ENCODE peak calls at places on chromosomes 1 and 21, in eight cellular contexts. One of them, this sample, is unnamed.

GRCh38 chr1:150695561-150695960 is 1.4 kb downstream of the GOLPH3L start:
- DNase-seq in body of pancreas: no peak
- DNase-seq in esophagus squamous epithelium: no peak
- DNase-seq in ovary: no peak
- DNase-seq in sigmoid colon: no peak
- DNase-seq in GM12878: no peak
- DNase-seq in IMR-90: peak; percentile 12
- DNase-seq in H1: no peak
- DNase-seq in this sample: no peak

GRCh38 chr1:66521736-66522365 is 12.1 kb upstream of the SGIP1 start:
- DNase-seq in esophagus squamous epithelium: no peak
- DNase-seq in sigmoid colon: no peak
- DNase-seq in ovary: no peak
- DNase-seq in IMR-90: peak; percentile 95
- DNase-seq in GM12878: no peak
- DNase-seq in body of pancreas: no peak
- DNase-seq in H1: no peak
- DNase-seq in this sample: no peak

GRCh38 chr1:1470626-1471388 is 758 bp upstream of the ATAD3B start:
- DNase-seq in H1: no peak
- DNase-seq in sigmoid colon: no peak
- DNase-seq in body of pancreas: peak; percentile 18
- DNase-seq in ovary: no peak
- DNase-seq in esophagus squamous epithelium: no peak
- DNase-seq in IMR-90: no peak
- DNase-seq in GM12878: no peak
- DNase-seq in this sample: no peak

GRCh38 chr1:23548704-23549143 is 10.6 kb downstream of the ID3 start:
- DNase-seq in body of pancreas: peak; percentile 28
- DNase-seq in sigmoid colon: peak; percentile 83
- DNase-seq in GM12878: no peak
- DNase-seq in ovary: no peak
- DNase-seq in IMR-90: peak; percentile 51
- DNase-seq in H1: no peak
- DNase-seq in esophagus squamous epithelium: no peak
- DNase-seq in this sample: no peak

GRCh38 chr1:94755675-94756074 is 64.5 kb upstream of the SLC44A3 start:
- DNase-seq in sigmoid colon: peak; percentile 70
- DNase-seq in GM12878: no peak
- DNase-seq in ovary: peak; percentile 68
- DNase-seq in IMR-90: peak; percentile 99
- DNase-seq in H1: no peak
- DNase-seq in body of pancreas: no peak
- DNase-seq in esophagus squamous epithelium: no peak
- DNase-seq in this sample: no peak

GRCh38 chr1:177820213-177820612 is 149.6 kb downstream of the SEC16B start:
- DNase-seq in IMR-90: no peak
- DNase-seq in esophagus squamous epithelium: no peak
- DNase-seq in ovary: no peak
- DNase-seq in H1: no peak
- DNase-seq in sigmoid colon: no peak
- DNase-seq in body of pancreas: no peak
- DNase-seq in GM12878: no peak
- DNase-seq in this sample: no peak

GRCh38 chr1:200483491-200484143 is 73.8 kb upstream of the ZNF281 start:
- DNase-seq in sigmoid colon: no peak
- DNase-seq in body of pancreas: peak; percentile 57
- DNase-seq in GM12878: peak; percentile 72
- DNase-seq in H1: no peak
- DNase-seq in esophagus squamous epithelium: no peak
- DNase-seq in ovary: no peak
- DNase-seq in IMR-90: peak; percentile 100
- DNase-seq in this sample: peak; percentile 12

GRCh38 chr1:223175032-223175431 is 32.0 kb upstream of the TLR5 start:
- DNase-seq in body of pancreas: peak; percentile 49
- DNase-seq in ovary: no peak
- DNase-seq in GM12878: no peak
- DNase-seq in sigmoid colon: no peak
- DNase-seq in IMR-90: peak; percentile 9
- DNase-seq in esophagus squamous epithelium: no peak
- DNase-seq in H1: no peak
- DNase-seq in this sample: peak; percentile 15

GRCh38 chr1:59146651-59147358 is 150.1 kb upstream of the FGGY start:
- DNase-seq in H1: no peak
- DNase-seq in sigmoid colon: peak; percentile 73
- DNase-seq in body of pancreas: peak; percentile 57
- DNase-seq in GM12878: no peak
- DNase-seq in ovary: peak; percentile 70
- DNase-seq in esophagus squamous epithelium: no peak
- DNase-seq in IMR-90: peak; percentile 28
- DNase-seq in this sample: peak; percentile 19

GRCh38 chr1:11838349-11839272 is 9.0 kb downstream of the NPPA start:
- DNase-seq in IMR-90: peak; percentile 41
- DNase-seq in ovary: peak; percentile 84
- DNase-seq in esophagus squamous epithelium: peak; percentile 12
- DNase-seq in body of pancreas: peak; percentile 76
- DNase-seq in H1: peak; percentile 33
- DNase-seq in GM12878: peak; percentile 2
- DNase-seq in sigmoid colon: peak; percentile 86
- DNase-seq in this sample: peak; percentile 55

GRCh38 chr1:182761396-182762395 is 27.9 kb upstream of the NPL start:
- DNase-seq in sigmoid colon: no peak
- DNase-seq in body of pancreas: no peak
- DNase-seq in IMR-90: peak; percentile 17
- DNase-seq in H1: no peak
- DNase-seq in esophagus squamous epithelium: no peak
- DNase-seq in ovary: no peak
- DNase-seq in GM12878: no peak
- DNase-seq in this sample: no peak

GRCh38 chr1:228374711-228375577 is 31.7 kb downstream of the TRIM11 start:
- DNase-seq in GM12878: no peak
- DNase-seq in IMR-90: peak; percentile 94
- DNase-seq in H1: no peak
- DNase-seq in body of pancreas: peak; percentile 54
- DNase-seq in sigmoid colon: peak; percentile 95
- DNase-seq in esophagus squamous epithelium: no peak
- DNase-seq in ovary: peak; percentile 96
- DNase-seq in this sample: peak; percentile 92

GRCh38 chr1:234325878-234326492 is 47.3 kb upstream of the COA6 start:
- DNase-seq in esophagus squamous epithelium: no peak
- DNase-seq in body of pancreas: no peak
- DNase-seq in ovary: no peak
- DNase-seq in IMR-90: no peak
- DNase-seq in H1: no peak
- DNase-seq in GM12878: no peak
- DNase-seq in sigmoid colon: no peak
- DNase-seq in this sample: no peak

GRCh38 chr1:151596166-151596933 is 15.5 kb upstream of the SNX27 start:
- DNase-seq in esophagus squamous epithelium: no peak
- DNase-seq in H1: no peak
- DNase-seq in body of pancreas: peak; percentile 67
- DNase-seq in GM12878: no peak
- DNase-seq in sigmoid colon: no peak
- DNase-seq in IMR-90: peak; percentile 41
- DNase-seq in ovary: no peak
- DNase-seq in this sample: no peak

GRCh38 chr1:189313488-189313887 is 1164.2 kb downstream of the BRINP3 start:
- DNase-seq in esophagus squamous epithelium: no peak
- DNase-seq in IMR-90: no peak
- DNase-seq in body of pancreas: no peak
- DNase-seq in GM12878: no peak
- DNase-seq in H1: no peak
- DNase-seq in ovary: no peak
- DNase-seq in sigmoid colon: no peak
- DNase-seq in this sample: no peak

GRCh38 chr1:234256359-234256758 is 116.9 kb upstream of the COA6 start:
- DNase-seq in sigmoid colon: no peak
- DNase-seq in body of pancreas: no peak
- DNase-seq in H1: no peak
- DNase-seq in esophagus squamous epithelium: no peak
- DNase-seq in ovary: no peak
- DNase-seq in IMR-90: peak; percentile 12
- DNase-seq in GM12878: no peak
- DNase-seq in this sample: no peak

GRCh38 chr1:236394016-236394481 is at the start of gene EDARADD:
- DNase-seq in IMR-90: no peak
- DNase-seq in ovary: no peak
- DNase-seq in esophagus squamous epithelium: no peak
- DNase-seq in H1: no peak
- DNase-seq in body of pancreas: no peak
- DNase-seq in GM12878: no peak
- DNase-seq in sigmoid colon: no peak
- DNase-seq in this sample: no peak

GRCh38 chr1:154158307-154159125 is 3.6 kb upstream of the NUP210L start:
- DNase-seq in IMR-90: no peak
- DNase-seq in sigmoid colon: no peak
- DNase-seq in esophagus squamous epithelium: no peak
- DNase-seq in body of pancreas: no peak
- DNase-seq in H1: no peak
- DNase-seq in GM12878: peak; percentile 12
- DNase-seq in ovary: no peak
- DNase-seq in this sample: no peak

GRCh38 chr1:74395492-74395891 is 116.9 kb downstream of the LRRC53 start:
- DNase-seq in sigmoid colon: no peak
- DNase-seq in body of pancreas: peak; percentile 13
- DNase-seq in esophagus squamous epithelium: no peak
- DNase-seq in H1: no peak
- DNase-seq in ovary: peak; percentile 46
- DNase-seq in IMR-90: peak; percentile 72
- DNase-seq in GM12878: no peak
- DNase-seq in this sample: no peak

GRCh38 chr1:21879928-21880618 is 57.0 kb downstream of the HSPG2 start:
- DNase-seq in esophagus squamous epithelium: no peak
- DNase-seq in ovary: no peak
- DNase-seq in body of pancreas: no peak
- DNase-seq in GM12878: no peak
- DNase-seq in H1: no peak
- DNase-seq in IMR-90: no peak
- DNase-seq in sigmoid colon: no peak
- DNase-seq in this sample: no peak

GRCh38 chr1:21878840-21879478 is 58.2 kb downstream of the HSPG2 start:
- DNase-seq in sigmoid colon: no peak
- DNase-seq in body of pancreas: no peak
- DNase-seq in ovary: no peak
- DNase-seq in IMR-90: no peak
- DNase-seq in esophagus squamous epithelium: no peak
- DNase-seq in GM12878: no peak
- DNase-seq in H1: no peak
- DNase-seq in this sample: no peak

GRCh38 chr1:21882721-21883415 is 54.2 kb downstream of the HSPG2 start:
- DNase-seq in GM12878: no peak
- DNase-seq in esophagus squamous epithelium: no peak
- DNase-seq in H1: no peak
- DNase-seq in ovary: no peak
- DNase-seq in body of pancreas: no peak
- DNase-seq in sigmoid colon: no peak
- DNase-seq in IMR-90: no peak
- DNase-seq in this sample: no peak

GRCh38 chr1:21881250-21881649 is 55.9 kb downstream of the HSPG2 start:
- DNase-seq in H1: no peak
- DNase-seq in sigmoid colon: no peak
- DNase-seq in esophagus squamous epithelium: no peak
- DNase-seq in GM12878: no peak
- DNase-seq in IMR-90: no peak
- DNase-seq in ovary: no peak
- DNase-seq in body of pancreas: no peak
- DNase-seq in this sample: no peak

GRCh38 chr1:21880619-21880970 is 56.5 kb downstream of the HSPG2 start:
- DNase-seq in IMR-90: no peak
- DNase-seq in body of pancreas: no peak
- DNase-seq in esophagus squamous epithelium: no peak
- DNase-seq in ovary: no peak
- DNase-seq in sigmoid colon: no peak
- DNase-seq in GM12878: no peak
- DNase-seq in H1: no peak
- DNase-seq in this sample: no peak
- H3K4me3 ChIP-seq in IMR-90: no peak overlapping the region
- H3K4me3 ChIP-seq in body of pancreas: no peak overlapping the region
- H3K4me3 ChIP-seq in esophagus squamous epithelium: no peak overlapping the region
- H3K4me3 ChIP-seq in ovary: no peak overlapping the region
- H3K4me3 ChIP-seq in sigmoid colon: no peak overlapping the region
- H3K4me3 ChIP-seq in GM12878: no peak overlapping the region
- H3K4me3 ChIP-seq in H1: no peak overlapping the region
- H3K4me3 ChIP-seq in this sample: no peak overlapping the region

GRCh38 chr21:45615145-45615711 is 28.3 kb upstream of the PCBP3 start:
- DNase-seq in esophagus squamous epithelium: no peak
- DNase-seq in IMR-90: peak; percentile 31
- DNase-seq in body of pancreas: peak; percentile 36
- DNase-seq in ovary: peak; percentile 26
- DNase-seq in sigmoid colon: peak; percentile 58
- DNase-seq in GM12878: peak; percentile 78
- DNase-seq in H1: no peak
- DNase-seq in this sample: no peak
- TF ChIP-seq CTCF in esophagus squamous epithelium: no peak
- TF ChIP-seq CTCF in IMR-90: no peak
- TF ChIP-seq CTCF in body of pancreas: no peak
- TF ChIP-seq CTCF in ovary: no peak
- TF ChIP-seq CTCF in sigmoid colon: no peak
- TF ChIP-seq CTCF in GM12878: no peak
- TF ChIP-seq CTCF in H1: no peak
- TF ChIP-seq CTCF in this sample: no peak

DNA sequence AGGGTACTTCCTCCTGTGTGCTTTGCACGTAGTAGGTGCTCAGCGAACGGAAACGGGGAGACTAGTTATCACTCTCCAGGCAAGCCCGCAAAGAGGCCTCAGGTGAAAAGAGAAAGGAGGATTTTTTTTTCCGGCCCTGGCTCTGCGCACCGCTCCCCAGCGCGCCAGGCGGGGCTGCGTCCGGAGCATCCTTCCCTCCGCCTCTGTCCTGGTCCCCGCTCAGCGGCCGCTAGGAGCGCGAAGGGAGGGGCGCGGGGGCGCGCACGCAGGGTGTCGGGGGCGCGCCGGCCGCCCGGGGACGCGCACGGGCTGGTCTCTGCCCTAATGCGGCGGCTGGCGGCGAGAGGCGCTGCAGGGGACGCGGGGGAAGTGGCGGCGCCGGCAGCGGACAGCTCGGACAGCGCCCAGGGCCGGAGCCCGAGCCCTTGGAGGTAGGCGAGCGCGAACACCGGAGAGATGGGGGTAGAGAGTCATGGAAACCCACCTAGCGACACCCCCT is 42.3 kb upstream of the NFASC start:
- DNase-seq in body of pancreas: peak; percentile 62
- DNase-seq in sigmoid colon: peak; percentile 90
- DNase-seq in IMR-90: no peak
- DNase-seq in H1: peak; percentile 43
- DNase-seq in GM12878: no peak
- DNase-seq in esophagus squamous epithelium: no peak
- DNase-seq in ovary: peak; percentile 88
- DNase-seq in this sample: peak; percentile 11
- TF ChIP-seq POLR2A in body of pancreas: no peak
- TF ChIP-seq POLR2A in sigmoid colon: no peak
- TF ChIP-seq POLR2A in IMR-90: no peak
- TF ChIP-seq POLR2A in H1: no peak
- TF ChIP-seq POLR2A in GM12878: no peak
- TF ChIP-seq POLR2A in esophagus squamous epithelium: peak; percentile 58
- TF ChIP-seq POLR2A in ovary: no peak
- TF ChIP-seq POLR2A in this sample: peak; percentile 31

DNA sequence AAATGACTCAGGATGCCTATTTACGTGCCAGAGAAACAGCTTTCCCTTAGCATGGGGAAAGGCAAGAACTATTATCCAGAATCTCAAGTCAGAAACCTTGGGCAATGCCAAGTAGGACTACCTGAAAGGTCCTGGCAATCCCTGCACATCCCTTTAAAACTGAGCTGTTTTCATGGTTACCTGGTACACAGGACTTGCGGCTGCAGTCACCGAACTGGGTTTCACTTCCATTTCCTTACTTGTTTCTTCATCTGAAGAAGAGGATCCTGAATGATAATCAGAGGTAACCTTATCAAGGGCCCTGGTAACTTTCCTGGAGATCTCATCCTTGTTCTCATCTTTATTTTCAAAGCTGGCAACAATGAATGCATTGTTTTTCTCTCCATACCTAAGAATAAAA is 14.3 kb downstream of the BTG3 start:
- DNase-seq in H1: no peak
- DNase-seq in sigmoid colon: no peak
- DNase-seq in body of pancreas: no peak
- DNase-seq in ovary: no peak
- DNase-seq in esophagus squamous epithelium: no peak
- DNase-seq in IMR-90: no peak
- DNase-seq in GM12878: no peak
- DNase-seq in this sample: no peak
- H3K4me3 ChIP-seq in H1: no peak overlapping the region
- H3K4me3 ChIP-seq in sigmoid colon: no peak overlapping the region
- H3K4me3 ChIP-seq in body of pancreas: no peak overlapping the region
- H3K4me3 ChIP-seq in ovary: no peak overlapping the region
- H3K4me3 ChIP-seq in esophagus squamous epithelium: no peak overlapping the region
- H3K4me3 ChIP-seq in IMR-90: no peak overlapping the region
- H3K4me3 ChIP-seq in GM12878: no peak overlapping the region
- H3K4me3 ChIP-seq in this sample: no peak overlapping the region

This sample was measured in tibial nerve.